ENCODE peak calls at places on chromosomes 7 and 10, in five cellular contexts. U is naive thymus-derived CD4-positive, alpha-beta T cell; L is CD4-positive, alpha-beta memory T cell; J is A549; Y is SJSA1. B is an unnamed sample.

GRCh38 chr10:43228783-43229207 is 38.1 kb downstream of the RASGEF1A start:
- DNase-seq in U (no peak), L (no peak), J (no peak), Y (no peak), B (no peak)

GRCh38 chr7:134473861-134474291 is 15.0 kb upstream of the AKR1B1 start:
- DNase-seq in U (no peak), L (no peak), J (peak; percentile 75), Y (peak; percentile 16), B (no peak)

GRCh38 chr7:82109288-82109687 is 334.3 kb downstream of the CACNA2D1 start:
- DNase-seq in U (no peak), L (no peak), J (no peak), Y (peak; percentile 32), B (no peak)

GRCh38 chr7:816751-817671 is 15.3 kb upstream of the SUN1 start:
- DNase-seq in U (peak; percentile 61), L (peak; percentile 30), J (peak; percentile 28), Y (peak; percentile 24), B (no peak)

GRCh38 chr7:105388373-105389089 is at the start of gene SRPK2:
- DNase-seq in U (peak; percentile 79), L (peak; percentile 74), J (peak; percentile 78), Y (peak; percentile 77), B (peak; percentile 36)

GRCh38 chr10:30490289-30491000 is 56.5 kb downstream of the MAP3K8 start:
- DNase-seq in U (no peak), L (no peak), J (no peak), Y (no peak), B (no peak)

GRCh38 chr10:71434760-71435394 is 38.2 kb downstream of the CDH23 start:
- DNase-seq in U (peak; percentile 11), L (no peak), J (no peak), Y (no peak), B (no peak)

GRCh38 chr7:4163565-4164203 is 518.4 kb upstream of the FOXK1 start:
- DNase-seq in U (no peak), L (no peak), J (no peak), Y (no peak), B (no peak)

GRCh38 chr7:78558571-78558970 is 760.0 kb downstream of the PHTF2 start:
- DNase-seq in U (no peak), L (no peak), J (no peak), Y (no peak), B (no peak)

GRCh38 chr7:95908499-95908898 is 136.1 kb downstream of the DYNC1I1 start:
- DNase-seq in U (no peak), L (no peak), J (no peak), Y (no peak), B (no peak)

GRCh38 chr10:52879181-52879607 is 106.6 kb upstream of the MBL2 start:
- DNase-seq in U (no peak), L (no peak), J (no peak), Y (no peak), B (no peak)

GRCh38 chr10:69645296-69645665 is 15.2 kb downstream of the FAM241B start:
- DNase-seq in U (no peak), L (no peak), J (no peak), Y (no peak), B (no peak)

GRCh38 chr10:113751116-113751728 is at the start of gene PLEKHS1:
- DNase-seq in U (no peak), L (no peak), J (no peak), Y (peak; percentile 26), B (no peak)

GRCh38 chr7:115789901-115790300 is 240.7 kb downstream of the TFEC start:
- DNase-seq in U (no peak), L (no peak), J (no peak), Y (no peak), B (no peak)

GRCh38 chr7:49893131-49893530 is 119.7 kb downstream of the VWC2 start:
- DNase-seq in U (no peak), L (no peak), J (no peak), Y (no peak), B (no peak)

GRCh38 chr10:98344589-98345038 is 70.4 kb downstream of the PYROXD2 start:
- DNase-seq in U (no peak), L (no peak), J (no peak), Y (no peak), B (no peak)

GRCh38 chr10:70448236-70448635 is 6.8 kb upstream of the NODAL start:
- DNase-seq in U (no peak), L (no peak), J (no peak), Y (no peak), B (no peak)

GRCh38 chr7:139451638-139452037 is 31.8 kb downstream of the KLRG2 start:
- DNase-seq in U (no peak), L (no peak), J (no peak), Y (no peak), B (no peak)

GRCh38 chr7:101112233-101112632 is 14.7 kb upstream of the SERPINE1 start:
- DNase-seq in U (no peak), L (no peak), J (no peak), Y (peak; percentile 57), B (no peak)

GRCh38 chr10:8674230-8674629 is 619.7 kb downstream of the GATA3 start:
- DNase-seq in U (no peak), L (no peak), J (no peak), Y (no peak), B (no peak)

GRCh38 chr7:159062596-159062995 is 82.1 kb downstream of the VIPR2 start:
- DNase-seq in U (no peak), L (no peak), J (no peak), Y (no peak), B (no peak)

GRCh38 chr7:107742678-107743566 is 1.0 kb upstream of the CBLL1 start:
- DNase-seq in U (no peak), L (no peak), J (peak; percentile 51), Y (no peak), B (no peak)

GRCh38 chr7:141133646-141134045 is 59.8 kb downstream of the TMEM178B start:
- DNase-seq in U (no peak), L (no peak), J (no peak), Y (no peak), B (no peak)

GRCh38 chr10:62422068-62422590 is 48.0 kb downstream of the ZNF365 start:
- DNase-seq in U (no peak), L (no peak), J (no peak), Y (peak; percentile 31), B (no peak)

GRCh38 chr10:51010977-51011376 is 63.3 kb upstream of the PRKG1 start:
- DNase-seq in U (no peak), L (peak; percentile 13), J (peak; percentile 38), Y (no peak), B (peak; percentile 22)

GRCh38 chr10:9437131-9437530 is 1382.6 kb downstream of the GATA3 start:
- DNase-seq in U (no peak), L (no peak), J (no peak), Y (no peak), B (no peak)

GRCh38 chr7:28144266-28144665 is 36.3 kb downstream of the JAZF1 start:
- DNase-seq in U (no peak), L (no peak), J (no peak), Y (no peak), B (no peak)

GRCh38 chr10:123911866-123912265 is 20.3 kb upstream of the CPXM2 start:
- DNase-seq in U (no peak), L (no peak), J (no peak), Y (no peak), B (peak; percentile 51)

GRCh38 chr10:76621886-76622620 is 1015.6 kb downstream of the KCNMA1 start:
- DNase-seq in U (no peak), L (no peak), J (no peak), Y (no peak), B (no peak)

GRCh38 chr7:52269669-52270068 is 765.8 kb upstream of the POM121L12 start:
- DNase-seq in U (no peak), L (no peak), J (no peak), Y (no peak), B (no peak)

GRCh38 chr7:133253522-133253882 is 624 bp downstream of the EXOC4 start:
- DNase-seq in U (peak; percentile 23), L (no peak), J (no peak), Y (peak; percentile 11), B (peak; percentile 11)

GRCh38 chr10:79273603-79274002 is 73.7 kb upstream of the PPIF start:
- DNase-seq in U (no peak), L (no peak), J (no peak), Y (no peak), B (no peak)

GRCh38 chr7:80379034-80379433 is 132.8 kb downstream of the GNAT3 start:
- DNase-seq in U (no peak), L (no peak), J (no peak), Y (peak; percentile 55), B (no peak)

GRCh38 chr7:7770228-7770627 is 51.8 kb upstream of the RPA3 start:
- DNase-seq in U (no peak), L (no peak), J (no peak), Y (peak; percentile 65), B (no peak)

GRCh38 chr10:127948791-127949190 is 41.9 kb downstream of the PTPRE start:
- DNase-seq in U (no peak), L (no peak), J (no peak), Y (no peak), B (no peak)

GRCh38 chr7:93955304-93955703 is 33.8 kb downstream of the GNG11 start:
- DNase-seq in U (no peak), L (no peak), J (no peak), Y (no peak), B (no peak)

GRCh38 chr7:121323934-121324333 is 4.9 kb upstream of the WNT16 start:
- DNase-seq in U (no peak), L (no peak), J (no peak), Y (no peak), B (no peak)
- H3K4me3 ChIP-seq in U (no peak overlapping the region), L (no peak overlapping the region), J (no peak overlapping the region), Y (no peak overlapping the region), B (no peak overlapping the region)

GRCh38 chr7:148501707-148502139 is 88.8 kb upstream of the C7orf33 start:
- DNase-seq in U (no peak), L (no peak), J (no peak), Y (no peak), B (no peak)
- H3K4me3 ChIP-seq in U (no peak overlapping the region), L (no peak overlapping the region), J (no peak overlapping the region), Y (no peak overlapping the region), B (no peak overlapping the region)

GRCh38 chr7:88759956-88760515 is 536 bp downstream of the ZNF804B start:
- DNase-seq in U (no peak), L (no peak), J (no peak), Y (no peak), B (no peak)
- H3K4me3 ChIP-seq in U (no peak overlapping the region), L (no peak overlapping the region), J (peak overlapping the region; percentile 40), Y (no peak overlapping the region), B (no peak overlapping the region)

GRCh38 chr10:11379771-11380170 is 231.7 kb downstream of the USP6NL start:
- DNase-seq in U (no peak), L (no peak), J (no peak), Y (no peak), B (no peak)
- H3K4me3 ChIP-seq in U (no peak overlapping the region), L (no peak overlapping the region), J (no peak overlapping the region), Y (no peak overlapping the region), B (no peak overlapping the region)

B was measured in Jurkat, Clone E6-1.